ENCODE peak calls at places on chromosomes 1 and 21, in four cellular contexts. One of them, this sample, is unnamed. For H3K4me1, the result is how much of the 10 kb centered on the place peaks cover.

GRCh38 chr1:18945401-18945849 is 11.1 kb downstream of the IFFO2 start:
- DNase-seq in heart left ventricle: peak
- DNase-seq in IMR-90: peak
- DNase-seq in right atrium auricular region: no peak
- DNase-seq in this sample: peak

GRCh38 chr1:207752456-207753132 is 740 bp downstream of the CD46 start:
- DNase-seq in heart left ventricle: peak
- DNase-seq in right atrium auricular region: no peak
- DNase-seq in IMR-90: peak
- DNase-seq in this sample: peak

GRCh38 chr1:158121604-158122254 is 59.0 kb upstream of the CD1D start:
- DNase-seq in IMR-90: peak
- DNase-seq in heart left ventricle: no peak
- DNase-seq in right atrium auricular region: no peak
- DNase-seq in this sample: no peak

GRCh38 chr1:235783148-235783776 is 83.4 kb downstream of the LYST start:
- DNase-seq in IMR-90: peak
- DNase-seq in right atrium auricular region: no peak
- DNase-seq in heart left ventricle: no peak
- DNase-seq in this sample: no peak

GRCh38 chr1:46424730-46425129 is 30.6 kb downstream of the FAAH start:
- DNase-seq in heart left ventricle: no peak
- DNase-seq in IMR-90: no peak
- DNase-seq in right atrium auricular region: no peak
- DNase-seq in this sample: no peak

GRCh38 chr1:38132681-38133080 is 86.1 kb upstream of the POU3F1 start:
- DNase-seq in heart left ventricle: no peak
- DNase-seq in right atrium auricular region: no peak
- DNase-seq in IMR-90: no peak
- DNase-seq in this sample: no peak

GRCh38 chr1:112722601-112723510 is 7.7 kb upstream of the PPM1J start:
- DNase-seq in IMR-90: peak
- DNase-seq in right atrium auricular region: peak
- DNase-seq in heart left ventricle: no peak
- DNase-seq in this sample: no peak

GRCh38 chr1:206505702-206506375 is 1.5 kb upstream of the RASSF5 start:
- DNase-seq in heart left ventricle: no peak
- DNase-seq in right atrium auricular region: no peak
- DNase-seq in IMR-90: peak
- DNase-seq in this sample: no peak

GRCh38 chr1:236084386-236084730 is 19.5 kb upstream of the NID1 start:
- DNase-seq in heart left ventricle: no peak
- DNase-seq in IMR-90: no peak
- DNase-seq in right atrium auricular region: no peak
- DNase-seq in this sample: no peak

GRCh38 chr1:78408830-78409229 is 81.9 kb upstream of the PTGFR start:
- DNase-seq in heart left ventricle: no peak
- DNase-seq in right atrium auricular region: no peak
- DNase-seq in IMR-90: peak
- DNase-seq in this sample: no peak

GRCh38 chr1:31742462-31743212 is 21.5 kb downstream of the ADGRB2 start:
- DNase-seq in IMR-90: no peak
- DNase-seq in right atrium auricular region: no peak
- DNase-seq in heart left ventricle: no peak
- DNase-seq in this sample: no peak

GRCh38 chr1:53172751-53173498 is 23.7 kb upstream of the CPT2 start:
- DNase-seq in right atrium auricular region: no peak
- DNase-seq in IMR-90: no peak
- DNase-seq in heart left ventricle: no peak
- DNase-seq in this sample: no peak

GRCh38 chr1:147851149-147851548 is 51.4 kb upstream of the GJA8 start:
- DNase-seq in right atrium auricular region: no peak
- DNase-seq in IMR-90: peak
- DNase-seq in heart left ventricle: no peak
- DNase-seq in this sample: no peak

GRCh38 chr1:147413110-147413605 is 128.1 kb upstream of the BCL9 start:
- DNase-seq in IMR-90: no peak
- DNase-seq in heart left ventricle: no peak
- DNase-seq in right atrium auricular region: no peak
- DNase-seq in this sample: no peak

GRCh38 chr1:77991638-77992037 is 12.8 kb upstream of the FUBP1 start:
- DNase-seq in right atrium auricular region: no peak
- DNase-seq in heart left ventricle: no peak
- DNase-seq in IMR-90: no peak
- DNase-seq in this sample: no peak

GRCh38 chr1:1959840-1960479 is 40.9 kb upstream of the TMEM52 start:
- DNase-seq in IMR-90: peak
- DNase-seq in heart left ventricle: peak
- DNase-seq in right atrium auricular region: peak
- DNase-seq in this sample: peak

GRCh38 chr21:33377221-33377620 is 26.0 kb upstream of the IFNGR2 start:
- DNase-seq in heart left ventricle: no peak
- DNase-seq in IMR-90: no peak
- DNase-seq in right atrium auricular region: no peak
- DNase-seq in this sample: no peak

GRCh38 chr21:33372582-33372981 is 30.6 kb upstream of the IFNGR2 start:
- DNase-seq in IMR-90: no peak
- DNase-seq in heart left ventricle: no peak
- DNase-seq in right atrium auricular region: no peak
- DNase-seq in this sample: no peak

GRCh38 chr21:33374080-33374873 is 28.9 kb upstream of the IFNGR2 start:
- DNase-seq in heart left ventricle: peak
- DNase-seq in IMR-90: peak
- DNase-seq in right atrium auricular region: no peak
- DNase-seq in this sample: peak

GRCh38 chr21:33373451-33373850 is 29.8 kb upstream of the IFNGR2 start:
- DNase-seq in right atrium auricular region: no peak
- DNase-seq in heart left ventricle: no peak
- DNase-seq in IMR-90: no peak
- DNase-seq in this sample: no peak

DNA sequence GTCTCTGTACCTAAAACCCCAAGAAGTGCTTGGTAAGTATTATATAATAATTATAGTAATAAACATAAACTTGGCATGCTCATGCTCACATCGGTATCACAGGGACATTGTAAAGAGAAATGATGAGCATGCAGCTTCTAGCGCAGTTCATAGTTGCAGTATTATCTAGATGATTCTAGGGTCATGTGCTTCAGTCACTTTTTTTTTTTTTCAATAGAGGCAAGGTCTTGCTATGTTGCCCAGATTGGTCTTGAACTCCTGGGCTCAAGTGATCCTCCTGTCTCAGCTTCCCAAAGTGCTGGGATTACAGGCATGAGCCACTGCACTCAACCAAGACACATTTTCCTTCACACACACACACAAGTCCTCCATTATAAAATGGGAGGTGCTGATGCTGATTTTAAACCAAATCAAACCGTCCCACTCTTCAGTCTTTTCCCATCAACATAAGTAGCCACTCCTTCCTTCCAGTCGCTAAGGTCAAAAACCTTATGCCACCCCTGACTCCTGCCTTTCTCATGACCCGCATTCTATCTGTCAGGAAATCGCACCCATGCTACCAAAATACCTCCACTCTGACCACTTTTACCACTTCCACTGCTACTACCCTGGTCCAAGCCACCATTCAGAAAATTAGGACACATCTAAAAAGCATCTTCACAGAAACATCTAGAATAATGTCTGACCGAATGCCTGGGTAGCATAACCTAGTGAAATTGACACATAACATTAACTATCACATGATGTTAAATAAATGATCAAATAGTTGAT is 28.2 kb upstream of the IFNGR2 start:
- DNase-seq in heart left ventricle: no peak
- DNase-seq in IMR-90: no peak
- DNase-seq in right atrium auricular region: no peak
- DNase-seq in this sample: no peak
- TF ChIP-seq CTCF in heart left ventricle: no peak
- TF ChIP-seq CTCF in IMR-90: no peak
- TF ChIP-seq CTCF in right atrium auricular region: no peak
- TF ChIP-seq CTCF in this sample: no peak

DNA sequence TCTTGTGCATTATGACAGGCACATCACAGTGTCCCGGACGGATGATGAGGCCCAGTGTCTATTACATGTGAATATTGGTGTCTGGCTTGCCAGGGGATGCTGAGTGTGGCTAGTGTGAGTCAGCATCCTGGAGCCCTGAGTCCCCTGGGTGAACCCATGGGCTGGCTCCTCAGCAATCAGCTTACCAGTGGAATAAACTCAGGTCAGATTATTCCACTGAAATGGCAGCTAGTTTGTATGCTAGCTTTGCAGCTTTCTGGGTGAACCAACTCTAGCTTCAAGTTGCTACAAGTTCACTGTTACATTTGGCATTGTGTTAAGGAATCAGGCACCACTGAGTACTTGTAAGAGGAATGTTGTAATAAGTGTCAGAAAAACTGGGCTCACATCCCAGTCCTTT is 23.9 kb upstream of the RPTN start:
- DNase-seq in IMR-90: peak
- DNase-seq in right atrium auricular region: no peak
- DNase-seq in heart left ventricle: no peak
- DNase-seq in this sample: no peak
- H3K4me1 ChIP-seq in IMR-90: under half
- H3K4me1 ChIP-seq in right atrium auricular region: under half
- H3K4me1 ChIP-seq in heart left ventricle: under half
- H3K4me1 ChIP-seq in this sample: under half

GRCh38 chr1:11316701-11317100 is 43.7 kb downstream of the UBIAD1 start:
- DNase-seq in IMR-90: no peak
- DNase-seq in heart left ventricle: no peak
- DNase-seq in right atrium auricular region: no peak
- DNase-seq in this sample: no peak
- H3K4me3 ChIP-seq in IMR-90: no peak
- H3K4me3 ChIP-seq in heart left ventricle: no peak
- H3K4me3 ChIP-seq in right atrium auricular region: no peak
- H3K4me3 ChIP-seq in this sample: no peak

DNA sequence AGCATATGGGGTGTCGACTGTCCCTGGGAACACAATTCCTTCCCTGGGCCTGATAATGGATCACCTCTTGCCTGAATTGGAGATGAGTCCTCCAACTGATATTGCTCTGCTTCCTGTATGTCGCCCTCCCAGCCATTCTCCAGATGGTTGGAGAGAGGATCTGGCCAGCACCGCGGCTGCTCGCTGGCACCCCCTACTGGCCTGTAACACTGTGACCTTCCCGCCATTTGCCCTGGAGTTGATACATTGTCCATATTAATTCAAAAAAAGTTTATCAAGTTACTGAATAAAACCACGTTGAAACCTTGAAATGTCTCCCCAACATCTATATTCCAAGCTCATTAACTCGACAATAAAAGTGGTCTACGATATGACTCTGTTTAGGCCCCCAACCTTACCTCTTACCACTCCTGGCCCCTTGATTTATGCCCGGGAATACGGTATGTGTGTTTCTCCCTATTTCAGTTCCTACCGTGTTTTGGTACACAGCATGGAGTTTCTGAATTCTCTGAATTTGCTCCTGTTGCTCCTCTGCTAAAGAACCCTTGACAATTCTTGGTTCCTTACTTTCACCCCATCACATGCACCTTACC is 241.8 kb upstream of the KIAA0040 start:
- DNase-seq in right atrium auricular region: no peak
- DNase-seq in IMR-90: no peak
- DNase-seq in heart left ventricle: no peak
- DNase-seq in this sample: no peak
- TF ChIP-seq CTCF in right atrium auricular region: peak
- TF ChIP-seq CTCF in IMR-90: no peak
- TF ChIP-seq CTCF in heart left ventricle: peak
- TF ChIP-seq CTCF in this sample: peak

GRCh38 chr1:230558324-230558723 is 84.0 kb upstream of the COG2 start:
- DNase-seq in IMR-90: no peak
- DNase-seq in right atrium auricular region: no peak
- DNase-seq in heart left ventricle: no peak
- DNase-seq in this sample: no peak
- H3K4me1 ChIP-seq in IMR-90: under half
- H3K4me1 ChIP-seq in right atrium auricular region: under half
- H3K4me1 ChIP-seq in heart left ventricle: under half
- H3K4me1 ChIP-seq in this sample: under half

This sample was measured in heart right ventricle.